ENCODE peak calls at places on chromosomes 11 and 22, in nine cellular contexts. One of them, this sample, is unnamed.

GRCh38 chr11:64763804-64764611 is 4.2 kb upstream of the PYGM start:
- DNase-seq in mucosa of descending colon: peak
- DNase-seq in IMR-90: no peak
- DNase-seq in esophagus muscularis mucosa: no peak
- DNase-seq in cardiac muscle cell: no peak
- DNase-seq in colonic mucosa: no peak
- DNase-seq in fibroblast of pulmonary artery: no peak
- DNase-seq in H1: no peak
- DNase-seq in dorsolateral prefrontal cortex: no peak
- DNase-seq in this sample: no peak

GRCh38 chr11:1771700-1772099 is 8.0 kb upstream of the CTSD start:
- DNase-seq in mucosa of descending colon: no peak
- DNase-seq in IMR-90: peak
- DNase-seq in esophagus muscularis mucosa: no peak
- DNase-seq in cardiac muscle cell: peak
- DNase-seq in colonic mucosa: no peak
- DNase-seq in fibroblast of pulmonary artery: peak
- DNase-seq in H1: no peak
- DNase-seq in dorsolateral prefrontal cortex: peak
- DNase-seq in this sample: no peak

GRCh38 chr11:68574308-68574707 is 110.0 kb upstream of the GAL start:
- DNase-seq in mucosa of descending colon: no peak
- DNase-seq in IMR-90: peak
- DNase-seq in esophagus muscularis mucosa: no peak
- DNase-seq in cardiac muscle cell: no peak
- DNase-seq in colonic mucosa: no peak
- DNase-seq in fibroblast of pulmonary artery: peak
- DNase-seq in H1: no peak
- DNase-seq in dorsolateral prefrontal cortex: no peak
- DNase-seq in this sample: no peak

GRCh38 chr11:1566381-1567051 is 5.6 kb downstream of the DUSP8 start:
- DNase-seq in mucosa of descending colon: no peak
- DNase-seq in IMR-90: no peak
- DNase-seq in esophagus muscularis mucosa: no peak
- DNase-seq in cardiac muscle cell: no peak
- DNase-seq in colonic mucosa: no peak
- DNase-seq in fibroblast of pulmonary artery: no peak
- DNase-seq in H1: peak
- DNase-seq in dorsolateral prefrontal cortex: no peak
- DNase-seq in this sample: no peak

GRCh38 chr22:38172489-38173155 is 9.0 kb downstream of the PLA2G6 start:
- DNase-seq in mucosa of descending colon: peak
- DNase-seq in IMR-90: peak
- DNase-seq in esophagus muscularis mucosa: no peak
- DNase-seq in cardiac muscle cell: peak
- DNase-seq in colonic mucosa: peak
- DNase-seq in fibroblast of pulmonary artery: peak
- DNase-seq in H1: no peak
- DNase-seq in dorsolateral prefrontal cortex: peak
- DNase-seq in this sample: no peak

GRCh38 chr11:9617960-9618359 is 44.5 kb downstream of the WEE1 start:
- DNase-seq in mucosa of descending colon: no peak
- DNase-seq in IMR-90: peak
- DNase-seq in esophagus muscularis mucosa: no peak
- DNase-seq in cardiac muscle cell: no peak
- DNase-seq in colonic mucosa: no peak
- DNase-seq in fibroblast of pulmonary artery: peak
- DNase-seq in H1: no peak
- DNase-seq in dorsolateral prefrontal cortex: no peak
- DNase-seq in this sample: no peak

GRCh38 chr22:49764151-49764581 is 63.5 kb downstream of the BRD1 start:
- DNase-seq in mucosa of descending colon: peak
- DNase-seq in IMR-90: no peak
- DNase-seq in esophagus muscularis mucosa: no peak
- DNase-seq in cardiac muscle cell: no peak
- DNase-seq in colonic mucosa: no peak
- DNase-seq in fibroblast of pulmonary artery: no peak
- DNase-seq in H1: peak
- DNase-seq in dorsolateral prefrontal cortex: peak
- DNase-seq in this sample: peak

GRCh38 chr22:42584364-42584940 is 30.2 kb downstream of the POLDIP3 start:
- DNase-seq in mucosa of descending colon: no peak
- DNase-seq in IMR-90: no peak
- DNase-seq in esophagus muscularis mucosa: no peak
- DNase-seq in cardiac muscle cell: no peak
- DNase-seq in colonic mucosa: no peak
- DNase-seq in fibroblast of pulmonary artery: no peak
- DNase-seq in H1: no peak
- DNase-seq in dorsolateral prefrontal cortex: no peak
- DNase-seq in this sample: no peak

GRCh38 chr22:30275625-30276024 is 9.0 kb upstream of the OSM start:
- DNase-seq in mucosa of descending colon: no peak
- DNase-seq in IMR-90: no peak
- DNase-seq in esophagus muscularis mucosa: no peak
- DNase-seq in cardiac muscle cell: no peak
- DNase-seq in colonic mucosa: no peak
- DNase-seq in fibroblast of pulmonary artery: no peak
- DNase-seq in H1: no peak
- DNase-seq in dorsolateral prefrontal cortex: no peak
- DNase-seq in this sample: no peak

GRCh38 chr22:26406118-26406517 is 22.9 kb upstream of the ASPHD2 start:
- DNase-seq in mucosa of descending colon: no peak
- DNase-seq in IMR-90: peak
- DNase-seq in esophagus muscularis mucosa: no peak
- DNase-seq in cardiac muscle cell: no peak
- DNase-seq in colonic mucosa: no peak
- DNase-seq in fibroblast of pulmonary artery: peak
- DNase-seq in H1: no peak
- DNase-seq in dorsolateral prefrontal cortex: no peak
- DNase-seq in this sample: no peak

GRCh38 chr11:59267738-59268475 is 55.2 kb upstream of the MPEG1 start:
- DNase-seq in mucosa of descending colon: no peak
- DNase-seq in IMR-90: no peak
- DNase-seq in esophagus muscularis mucosa: no peak
- DNase-seq in cardiac muscle cell: no peak
- DNase-seq in colonic mucosa: no peak
- DNase-seq in fibroblast of pulmonary artery: no peak
- DNase-seq in H1: no peak
- DNase-seq in dorsolateral prefrontal cortex: no peak
- DNase-seq in this sample: no peak

GRCh38 chr11:18203723-18204122 is 31.1 kb downstream of the MRGPRX4 start:
- DNase-seq in mucosa of descending colon: no peak
- DNase-seq in IMR-90: peak
- DNase-seq in esophagus muscularis mucosa: no peak
- DNase-seq in cardiac muscle cell: peak
- DNase-seq in colonic mucosa: no peak
- DNase-seq in fibroblast of pulmonary artery: peak
- DNase-seq in H1: peak
- DNase-seq in dorsolateral prefrontal cortex: no peak
- DNase-seq in this sample: no peak

GRCh38 chr11:60252208-60252566 is 9.2 kb upstream of the MS4A4E start:
- DNase-seq in mucosa of descending colon: no peak
- DNase-seq in IMR-90: no peak
- DNase-seq in esophagus muscularis mucosa: no peak
- DNase-seq in cardiac muscle cell: no peak
- DNase-seq in colonic mucosa: no peak
- DNase-seq in fibroblast of pulmonary artery: no peak
- DNase-seq in H1: no peak
- DNase-seq in dorsolateral prefrontal cortex: no peak
- DNase-seq in this sample: no peak

GRCh38 chr11:3971756-3972404 is 116.4 kb downstream of the STIM1 start:
- DNase-seq in mucosa of descending colon: no peak
- DNase-seq in IMR-90: peak
- DNase-seq in esophagus muscularis mucosa: no peak
- DNase-seq in cardiac muscle cell: peak
- DNase-seq in colonic mucosa: no peak
- DNase-seq in fibroblast of pulmonary artery: no peak
- DNase-seq in H1: no peak
- DNase-seq in dorsolateral prefrontal cortex: no peak
- DNase-seq in this sample: no peak

GRCh38 chr11:62556872-62557631 is 10.4 kb upstream of the AHNAK start:
- DNase-seq in mucosa of descending colon: peak
- DNase-seq in IMR-90: peak
- DNase-seq in esophagus muscularis mucosa: no peak
- DNase-seq in cardiac muscle cell: no peak
- DNase-seq in colonic mucosa: no peak
- DNase-seq in fibroblast of pulmonary artery: no peak
- DNase-seq in H1: no peak
- DNase-seq in dorsolateral prefrontal cortex: no peak
- DNase-seq in this sample: no peak

GRCh38 chr11:46251954-46252353 is 25.5 kb upstream of the CREB3L1 start:
- DNase-seq in mucosa of descending colon: no peak
- DNase-seq in IMR-90: no peak
- DNase-seq in esophagus muscularis mucosa: no peak
- DNase-seq in cardiac muscle cell: no peak
- DNase-seq in colonic mucosa: no peak
- DNase-seq in fibroblast of pulmonary artery: no peak
- DNase-seq in H1: no peak
- DNase-seq in dorsolateral prefrontal cortex: no peak
- DNase-seq in this sample: no peak

GRCh38 chr11:43989162-43989961 is 46.9 kb downstream of the C11orf96 start:
- DNase-seq in mucosa of descending colon: peak
- DNase-seq in IMR-90: no peak
- DNase-seq in esophagus muscularis mucosa: no peak
- DNase-seq in cardiac muscle cell: peak
- DNase-seq in colonic mucosa: no peak
- DNase-seq in fibroblast of pulmonary artery: peak
- DNase-seq in H1: no peak
- DNase-seq in dorsolateral prefrontal cortex: no peak
- DNase-seq in this sample: no peak

GRCh38 chr11:95821640-95822039 is 31.3 kb downstream of the CEP57 start:
- DNase-seq in mucosa of descending colon: no peak
- DNase-seq in IMR-90: peak
- DNase-seq in esophagus muscularis mucosa: no peak
- DNase-seq in cardiac muscle cell: peak
- DNase-seq in colonic mucosa: no peak
- DNase-seq in fibroblast of pulmonary artery: peak
- DNase-seq in H1: no peak
- DNase-seq in dorsolateral prefrontal cortex: no peak
- DNase-seq in this sample: no peak

GRCh38 chr11:25970726-25971508 is 361.0 kb upstream of the ANO3 start:
- DNase-seq in mucosa of descending colon: no peak
- DNase-seq in IMR-90: no peak
- DNase-seq in esophagus muscularis mucosa: no peak
- DNase-seq in cardiac muscle cell: no peak
- DNase-seq in colonic mucosa: no peak
- DNase-seq in fibroblast of pulmonary artery: no peak
- DNase-seq in H1: no peak
- DNase-seq in dorsolateral prefrontal cortex: no peak
- DNase-seq in this sample: no peak
- TF ChIP-seq CTCF in mucosa of descending colon: no peak
- TF ChIP-seq CTCF in IMR-90: no peak
- TF ChIP-seq CTCF in esophagus muscularis mucosa: no peak
- TF ChIP-seq CTCF in cardiac muscle cell: no peak
- TF ChIP-seq CTCF in colonic mucosa: peak
- TF ChIP-seq CTCF in fibroblast of pulmonary artery: peak
- TF ChIP-seq CTCF in H1: no peak
- TF ChIP-seq CTCF in dorsolateral prefrontal cortex: no peak
- TF ChIP-seq CTCF in this sample: peak

GRCh38 chr11:128552783-128553661 is 34.3 kb downstream of the ETS1 start:
- DNase-seq in mucosa of descending colon: no peak
- DNase-seq in IMR-90: peak
- DNase-seq in esophagus muscularis mucosa: peak
- DNase-seq in cardiac muscle cell: peak
- DNase-seq in colonic mucosa: no peak
- DNase-seq in fibroblast of pulmonary artery: peak
- DNase-seq in H1: no peak
- DNase-seq in dorsolateral prefrontal cortex: peak
- DNase-seq in this sample: no peak

GRCh38 chr11:128553662-128554392 is 33.5 kb downstream of the ETS1 start:
- DNase-seq in mucosa of descending colon: no peak
- DNase-seq in IMR-90: peak
- DNase-seq in esophagus muscularis mucosa: peak
- DNase-seq in cardiac muscle cell: peak
- DNase-seq in colonic mucosa: no peak
- DNase-seq in fibroblast of pulmonary artery: peak
- DNase-seq in H1: no peak
- DNase-seq in dorsolateral prefrontal cortex: no peak
- DNase-seq in this sample: no peak

GRCh38 chr11:128559496-128560103 is 27.8 kb downstream of the ETS1 start:
- DNase-seq in mucosa of descending colon: no peak
- DNase-seq in IMR-90: no peak
- DNase-seq in esophagus muscularis mucosa: no peak
- DNase-seq in cardiac muscle cell: no peak
- DNase-seq in colonic mucosa: no peak
- DNase-seq in fibroblast of pulmonary artery: no peak
- DNase-seq in H1: no peak
- DNase-seq in dorsolateral prefrontal cortex: no peak
- DNase-seq in this sample: no peak

GRCh38 chr11:128551641-128552335 is 35.6 kb downstream of the ETS1 start:
- DNase-seq in mucosa of descending colon: no peak
- DNase-seq in IMR-90: no peak
- DNase-seq in esophagus muscularis mucosa: peak
- DNase-seq in cardiac muscle cell: no peak
- DNase-seq in colonic mucosa: no peak
- DNase-seq in fibroblast of pulmonary artery: no peak
- DNase-seq in H1: no peak
- DNase-seq in dorsolateral prefrontal cortex: no peak
- DNase-seq in this sample: peak

DNA sequence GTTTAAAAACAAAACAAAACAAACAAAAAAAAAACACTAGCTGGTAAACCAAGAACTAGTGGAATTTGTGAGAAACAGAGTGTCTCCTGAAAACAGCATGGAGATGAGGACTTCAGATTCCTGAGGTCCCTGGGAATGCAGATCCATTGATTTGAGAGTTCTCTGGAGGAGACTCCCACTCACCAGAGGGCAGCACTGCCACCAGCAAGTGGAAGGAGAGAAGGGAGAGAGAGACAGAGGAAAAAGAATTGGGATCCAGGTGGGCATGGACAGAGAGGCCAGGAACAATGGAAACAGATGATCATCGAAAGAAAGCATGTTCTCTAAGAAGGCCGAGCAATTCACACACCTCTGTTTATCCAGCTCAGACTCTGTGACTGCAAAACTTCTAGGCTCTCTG is 31.8 kb downstream of the ETS1 start:
- DNase-seq in mucosa of descending colon: no peak
- DNase-seq in IMR-90: no peak
- DNase-seq in esophagus muscularis mucosa: no peak
- DNase-seq in cardiac muscle cell: peak
- DNase-seq in colonic mucosa: no peak
- DNase-seq in fibroblast of pulmonary artery: peak
- DNase-seq in H1: no peak
- DNase-seq in dorsolateral prefrontal cortex: no peak
- DNase-seq in this sample: no peak
- TF ChIP-seq CTCF in mucosa of descending colon: no peak
- TF ChIP-seq CTCF in IMR-90: peak
- TF ChIP-seq CTCF in esophagus muscularis mucosa: peak
- TF ChIP-seq CTCF in cardiac muscle cell: peak
- TF ChIP-seq CTCF in colonic mucosa: no peak
- TF ChIP-seq CTCF in fibroblast of pulmonary artery: peak
- TF ChIP-seq CTCF in H1: peak
- TF ChIP-seq CTCF in dorsolateral prefrontal cortex: peak
- TF ChIP-seq CTCF in this sample: peak

GRCh38 chr11:120182790-120183491 is 27.9 kb upstream of the OAF start:
- DNase-seq in mucosa of descending colon: no peak
- DNase-seq in IMR-90: no peak
- DNase-seq in esophagus muscularis mucosa: peak
- DNase-seq in cardiac muscle cell: no peak
- DNase-seq in colonic mucosa: peak
- DNase-seq in fibroblast of pulmonary artery: no peak
- DNase-seq in H1: peak
- DNase-seq in dorsolateral prefrontal cortex: peak
- DNase-seq in this sample: peak
- TF ChIP-seq CTCF in mucosa of descending colon: peak
- TF ChIP-seq CTCF in IMR-90: peak
- TF ChIP-seq CTCF in esophagus muscularis mucosa: no peak
- TF ChIP-seq CTCF in cardiac muscle cell: peak
- TF ChIP-seq CTCF in colonic mucosa: peak
- TF ChIP-seq CTCF in fibroblast of pulmonary artery: peak
- TF ChIP-seq CTCF in H1: peak
- TF ChIP-seq CTCF in dorsolateral prefrontal cortex: peak
- TF ChIP-seq CTCF in this sample: peak

GRCh38 chr11:47269002-47269828 is 718 bp upstream of the MADD start:
- DNase-seq in mucosa of descending colon: peak
- DNase-seq in IMR-90: peak
- DNase-seq in esophagus muscularis mucosa: peak
- DNase-seq in cardiac muscle cell: peak
- DNase-seq in colonic mucosa: peak
- DNase-seq in fibroblast of pulmonary artery: peak
- DNase-seq in H1: peak
- DNase-seq in dorsolateral prefrontal cortex: peak
- DNase-seq in this sample: peak
- TF ChIP-seq CTCF in mucosa of descending colon: peak
- TF ChIP-seq CTCF in IMR-90: peak
- TF ChIP-seq CTCF in esophagus muscularis mucosa: no peak
- TF ChIP-seq CTCF in cardiac muscle cell: peak
- TF ChIP-seq CTCF in colonic mucosa: peak
- TF ChIP-seq CTCF in fibroblast of pulmonary artery: peak
- TF ChIP-seq CTCF in H1: no peak
- TF ChIP-seq CTCF in dorsolateral prefrontal cortex: peak
- TF ChIP-seq CTCF in this sample: peak